ENCODE peak calls at places on chromosomes 12 and 14, in four cellular contexts. F is PC-3, N is SK-N-SH, E is H1. S is an unnamed sample.

GRCh38 chr12:26198742-26199141 is 3.4 kb downstream of the SSPN start:
- DNase-seq in F (peak; percentile 78), N (no peak), E (no peak), S (no peak)

GRCh38 chr12:26648584-26648983 is 184.4 kb downstream of the ITPR2 start:
- DNase-seq in F (peak; percentile 82), N (no peak), E (no peak), S (no peak)

GRCh38 chr14:31582286-31582691 is 21.1 kb downstream of the NUBPL start:
- DNase-seq in F (no peak), N (no peak), E (no peak), S (no peak)

GRCh38 chr12:116598341-116599284 is 39.4 kb downstream of the MAP1LC3B2 start:
- DNase-seq in F (peak; percentile 16), N (no peak), E (no peak), S (no peak)

GRCh38 chr12:6943719-6944380 is at the start of the genes C12orf57 and RNU7-1:
- DNase-seq in F (peak; percentile 91), N (peak; percentile 86), E (peak; percentile 91), S (peak; percentile 95)

GRCh38 chr14:33357225-33358010 is 418.7 kb downstream of the NPAS3 start:
- DNase-seq in F (no peak), N (no peak), E (no peak), S (no peak)

GRCh38 chr12:8676651-8677050 is 14.0 kb upstream of the MFAP5 start:
- DNase-seq in F (no peak), N (no peak), E (no peak), S (no peak)

GRCh38 chr12:92010853-92011701 is 134.6 kb downstream of the BTG1 start:
- DNase-seq in F (no peak), N (no peak), E (no peak), S (no peak)

GRCh38 chr14:88380405-88380804 is 5.1 kb upstream of the SPATA7 start:
- DNase-seq in F (peak; percentile 61), N (peak; percentile 22), E (no peak), S (peak; percentile 20)

GRCh38 chr12:33427071-33427470 is 12.5 kb downstream of the SYT10 start:
- DNase-seq in F (peak; percentile 45), N (no peak), E (no peak), S (peak; percentile 23)

GRCh38 chr12:82964446-82964845 is 277.7 kb downstream of the TMTC2 start:
- DNase-seq in F (no peak), N (no peak), E (no peak), S (no peak)

GRCh38 chr14:68469208-68469713 is 323.6 kb downstream of the ZFP36L1 start:
- DNase-seq in F (no peak), N (no peak), E (no peak), S (no peak)

GRCh38 chr14:104350463-104351185 is 212.2 kb downstream of the KIF26A start:
- DNase-seq in F (no peak), N (peak; percentile 55), E (no peak), S (no peak)

GRCh38 chr12:115872212-115872611 is 405.3 kb downstream of the MED13L start:
- DNase-seq in F (peak; percentile 40), N (no peak), E (no peak), S (no peak)

GRCh38 chr12:113130457-113131135 is 5.0 kb downstream of the RASAL1 start:
- DNase-seq in F (peak; percentile 30), N (peak; percentile 73), E (peak; percentile 78), S (peak; percentile 55)

GRCh38 chr12:131092911-131093901 is 139.5 kb downstream of the ADGRD1 start:
- DNase-seq in F (peak; percentile 66), N (no peak), E (no peak), S (peak; percentile 17)

GRCh38 chr12:92977326-92977725 is 48.2 kb upstream of the EEA1 start:
- DNase-seq in F (no peak), N (no peak), E (no peak), S (no peak)

GRCh38 chr12:88889326-88890110 is 309.2 kb upstream of the KITLG start:
- DNase-seq in F (peak; percentile 44), N (no peak), E (no peak), S (no peak)

GRCh38 chr14:57870686-57871457 is 5.0 kb upstream of the SLC35F4 start:
- DNase-seq in F (no peak), N (no peak), E (no peak), S (no peak)

DNA sequence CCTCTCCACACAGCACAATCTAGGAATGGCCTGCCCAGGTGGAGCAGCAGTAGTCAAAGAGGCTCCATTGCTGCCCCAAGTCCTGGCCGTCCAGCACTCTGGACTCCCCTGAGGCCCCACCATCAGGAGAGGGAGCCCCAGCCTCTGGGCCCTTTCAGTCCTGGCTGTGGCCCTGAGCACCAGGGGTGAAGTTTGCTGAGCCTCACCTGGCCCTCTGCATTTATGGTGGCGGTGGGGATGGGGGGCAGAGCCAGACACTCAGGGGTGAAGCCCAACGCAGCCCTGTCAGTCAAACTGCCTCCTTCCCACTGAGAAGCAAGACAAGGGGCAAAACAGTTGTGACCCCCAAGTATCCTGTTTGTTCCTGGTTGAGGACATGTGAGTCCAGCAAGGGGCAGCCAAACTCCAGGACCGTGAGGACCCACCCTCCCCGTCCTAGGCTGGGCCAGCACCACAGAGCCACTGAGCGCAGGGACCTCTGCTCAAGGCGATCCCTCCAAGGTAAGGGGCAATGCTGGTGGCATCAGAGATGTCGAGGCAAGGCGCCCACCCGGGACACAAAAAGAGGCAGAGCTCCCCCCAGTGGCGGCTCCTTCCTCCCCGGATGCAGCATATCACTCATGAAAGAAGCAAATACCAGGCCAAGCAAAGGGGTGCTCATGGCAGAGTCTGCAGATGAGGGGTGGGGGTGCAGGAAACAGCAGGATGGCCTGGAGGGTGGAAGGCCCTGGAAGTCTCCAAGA is 4.8 kb upstream of the AMN start:
- DNase-seq in F (peak; percentile 37), N (peak; percentile 87), E (peak; percentile 92), S (peak; percentile 78)
- H3K4me2 ChIP-seq in F (no peak overlapping the region), N (no peak overlapping the region), E (no peak overlapping the region), S (no peak overlapping the region)

DNA sequence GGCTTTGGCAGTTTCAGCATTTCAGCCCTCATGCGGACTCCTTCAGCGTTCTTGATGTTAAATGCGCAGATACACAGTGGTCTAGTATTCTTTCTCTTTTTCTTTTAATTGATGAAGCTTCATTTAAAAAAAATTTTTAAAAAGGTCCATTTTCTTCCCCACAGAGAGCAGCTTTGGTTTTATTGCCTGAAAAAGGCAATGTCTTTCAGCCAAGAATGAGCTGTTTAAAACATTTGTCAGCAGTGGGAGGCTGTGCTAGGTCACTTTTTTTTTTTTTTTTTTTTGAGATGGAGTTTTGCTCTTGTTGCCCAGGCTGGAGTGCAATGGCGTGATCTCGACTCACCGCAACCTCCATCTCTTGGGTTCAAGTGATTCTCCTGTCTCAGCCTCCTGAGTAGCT is 13.5 kb downstream of the KMT5A start:
- DNase-seq in F (no peak), N (no peak), E (no peak), S (no peak)
- H3K4me3 ChIP-seq in F (no peak overlapping the region), N (no peak overlapping the region), E (no peak overlapping the region), S (no peak overlapping the region)

DNA sequence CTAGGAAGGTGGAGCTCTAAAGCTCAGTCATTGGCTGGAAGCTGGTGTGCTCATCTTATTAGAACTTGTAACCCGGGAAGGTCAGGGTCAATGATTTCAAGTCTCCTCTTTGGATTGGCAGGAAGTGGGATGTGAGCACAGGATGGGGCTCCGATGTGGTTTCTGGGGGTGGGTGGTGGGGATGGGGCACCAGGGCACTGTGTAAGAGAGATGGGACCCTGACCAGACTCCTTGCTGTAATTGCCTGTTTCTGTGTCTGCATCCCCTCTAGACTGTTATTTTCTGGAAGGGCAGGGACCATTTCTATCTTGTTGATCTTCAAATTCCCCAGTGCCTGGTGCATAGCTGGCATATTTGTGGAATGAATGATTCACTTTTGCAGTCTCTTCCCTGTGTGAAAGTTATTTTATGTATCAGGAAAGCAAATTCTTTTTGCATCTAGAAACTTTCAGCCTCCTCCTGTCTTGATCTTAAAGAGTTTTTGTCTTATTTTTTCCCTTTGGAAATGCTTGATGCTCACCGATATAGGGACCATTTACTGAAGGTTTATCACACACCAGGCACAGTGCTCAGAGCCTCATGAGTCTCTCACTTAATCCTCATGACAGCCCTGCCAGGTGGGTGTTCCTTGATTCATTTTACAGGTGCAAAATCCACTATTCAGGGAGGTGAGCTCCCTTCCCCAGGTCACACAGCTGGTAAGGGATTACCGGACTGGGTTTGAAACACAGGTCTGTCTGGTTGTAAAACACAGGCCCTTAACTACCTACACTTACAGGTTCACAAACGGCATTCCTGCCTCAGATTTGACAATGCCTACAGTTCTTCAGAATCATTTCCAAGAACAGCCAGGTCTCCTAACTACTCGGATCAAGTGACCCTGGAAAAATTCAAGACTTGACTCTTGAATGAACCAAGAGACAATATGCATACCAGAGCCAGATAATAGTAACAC is 86.9 kb upstream of the IGF1 start:
- DNase-seq in F (peak; percentile 36), N (peak; percentile 1), E (no peak), S (no peak)
- H2AFZ ChIP-seq in F (no peak overlapping the region), N (peak overlapping the region; percentile 71), E (peak overlapping the region; percentile 0), S (no peak overlapping the region)

DNA sequence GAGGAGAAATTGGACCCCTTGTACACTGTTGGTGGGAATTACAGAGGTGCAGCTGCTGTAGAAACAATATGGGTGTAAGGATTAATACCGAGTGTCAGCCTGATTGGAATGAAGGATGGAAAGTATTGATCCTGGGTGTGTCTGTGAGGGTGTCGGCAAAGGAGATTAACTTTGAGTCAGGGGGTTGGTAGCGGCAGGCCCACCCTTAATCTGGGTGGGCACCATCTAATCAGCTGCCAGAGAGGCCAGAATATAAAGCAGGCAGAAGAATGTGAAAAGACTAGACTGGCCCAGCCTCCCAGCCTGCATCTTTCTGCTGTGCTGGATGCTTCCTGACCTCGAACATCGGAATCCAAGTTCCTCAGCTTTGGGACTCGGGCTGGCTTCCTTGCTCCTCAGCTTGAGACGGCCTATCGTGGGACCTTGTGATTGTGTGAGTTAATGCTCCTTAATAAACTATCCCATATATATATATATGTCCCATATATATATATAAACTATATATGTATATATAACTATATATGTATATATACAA is 38.4 kb upstream of the PPP2R5C start:
- DNase-seq in F (no peak), N (no peak), E (no peak), S (no peak)
- H3K4me2 ChIP-seq in F (no peak overlapping the region), N (no peak overlapping the region), E (no peak overlapping the region), S (no peak overlapping the region)

GRCh38 chr12:31521972-31522371 is 69.0 kb downstream of the DENND5B start:
- DNase-seq in F (no peak), N (no peak), E (no peak), S (no peak)
- H3K4me3 ChIP-seq in F (no peak overlapping the region), N (no peak overlapping the region), E (no peak overlapping the region), S (no peak overlapping the region)

S was measured in OCI-LY7.